ENCODE peak calls at places on chromosomes 2 and 18, in six cellular contexts. One of them, this sample, is unnamed.

GRCh38 chr2:152611458-152612231 is 105.6 kb downstream of the PRPF40A start:
- DNase-seq in HL-60: peak
- DNase-seq in lung: peak
- DNase-seq in choroid plexus epithelial cell: peak
- DNase-seq in OCI-LY7: peak
- DNase-seq in fibroblast of lung: peak
- DNase-seq in this sample: peak

GRCh38 chr2:190948671-190949070 is 65.3 kb downstream of the STAT1 start:
- DNase-seq in HL-60: no peak
- DNase-seq in lung: no peak
- DNase-seq in choroid plexus epithelial cell: peak
- DNase-seq in OCI-LY7: no peak
- DNase-seq in fibroblast of lung: peak
- DNase-seq in this sample: no peak

GRCh38 chr18:42977982-42978595 is 137.4 kb downstream of the RIT2 start:
- DNase-seq in HL-60: no peak
- DNase-seq in lung: no peak
- DNase-seq in choroid plexus epithelial cell: no peak
- DNase-seq in OCI-LY7: no peak
- DNase-seq in fibroblast of lung: no peak
- DNase-seq in this sample: no peak

GRCh38 chr2:44166096-44166495 is 2.6 kb upstream of the PPM1B start:
- DNase-seq in HL-60: no peak
- DNase-seq in lung: no peak
- DNase-seq in choroid plexus epithelial cell: no peak
- DNase-seq in OCI-LY7: no peak
- DNase-seq in fibroblast of lung: no peak
- DNase-seq in this sample: no peak

GRCh38 chr18:44229693-44230108 is 451.0 kb upstream of the SETBP1 start:
- DNase-seq in HL-60: no peak
- DNase-seq in lung: peak
- DNase-seq in choroid plexus epithelial cell: peak
- DNase-seq in OCI-LY7: no peak
- DNase-seq in fibroblast of lung: peak
- DNase-seq in this sample: no peak

GRCh38 chr2:185608799-185609198 is 129.8 kb upstream of the FSIP2 start:
- DNase-seq in HL-60: no peak
- DNase-seq in lung: no peak
- DNase-seq in choroid plexus epithelial cell: peak
- DNase-seq in OCI-LY7: peak
- DNase-seq in fibroblast of lung: peak
- DNase-seq in this sample: no peak

GRCh38 chr2:174835797-174836255 is 71.6 kb upstream of the CHRNA1 start:
- DNase-seq in HL-60: no peak
- DNase-seq in lung: no peak
- DNase-seq in choroid plexus epithelial cell: peak
- DNase-seq in OCI-LY7: no peak
- DNase-seq in fibroblast of lung: peak
- DNase-seq in this sample: no peak

GRCh38 chr18:48658721-48659120 is 119.9 kb downstream of the CTIF start:
- DNase-seq in HL-60: no peak
- DNase-seq in lung: no peak
- DNase-seq in choroid plexus epithelial cell: no peak
- DNase-seq in OCI-LY7: no peak
- DNase-seq in fibroblast of lung: no peak
- DNase-seq in this sample: no peak

GRCh38 chr18:21656402-21656801 is 44.3 kb downstream of the SNRPD1 start:
- DNase-seq in HL-60: no peak
- DNase-seq in lung: no peak
- DNase-seq in choroid plexus epithelial cell: peak
- DNase-seq in OCI-LY7: no peak
- DNase-seq in fibroblast of lung: peak
- DNase-seq in this sample: no peak

GRCh38 chr2:35343135-35343534 is 1012.4 kb upstream of the CRIM1 start:
- DNase-seq in HL-60: no peak
- DNase-seq in lung: no peak
- DNase-seq in choroid plexus epithelial cell: no peak
- DNase-seq in OCI-LY7: peak
- DNase-seq in fibroblast of lung: no peak
- DNase-seq in this sample: no peak

GRCh38 chr18:10169064-10169562 is 255.3 kb downstream of the VAPA start:
- DNase-seq in HL-60: no peak
- DNase-seq in lung: no peak
- DNase-seq in choroid plexus epithelial cell: peak
- DNase-seq in OCI-LY7: no peak
- DNase-seq in fibroblast of lung: peak
- DNase-seq in this sample: no peak

GRCh38 chr2:170917219-170917851 is 11.7 kb upstream of the GORASP2 start:
- DNase-seq in HL-60: no peak
- DNase-seq in lung: no peak
- DNase-seq in choroid plexus epithelial cell: no peak
- DNase-seq in OCI-LY7: no peak
- DNase-seq in fibroblast of lung: no peak
- DNase-seq in this sample: no peak

GRCh38 chr2:11040992-11041391 is 114.3 kb upstream of the SLC66A3 start:
- DNase-seq in HL-60: no peak
- DNase-seq in lung: no peak
- DNase-seq in choroid plexus epithelial cell: no peak
- DNase-seq in OCI-LY7: no peak
- DNase-seq in fibroblast of lung: no peak
- DNase-seq in this sample: no peak

GRCh38 chr18:59502222-59502898 is 143.3 kb upstream of the LMAN1 start:
- DNase-seq in HL-60: no peak
- DNase-seq in lung: peak
- DNase-seq in choroid plexus epithelial cell: peak
- DNase-seq in OCI-LY7: no peak
- DNase-seq in fibroblast of lung: peak
- DNase-seq in this sample: no peak

GRCh38 chr2:96113367-96113677 is 3.0 kb downstream of the ADRA2B start:
- DNase-seq in HL-60: no peak
- DNase-seq in lung: no peak
- DNase-seq in choroid plexus epithelial cell: no peak
- DNase-seq in OCI-LY7: peak
- DNase-seq in fibroblast of lung: no peak
- DNase-seq in this sample: no peak
- TF ChIP-seq CTCF in HL-60: no peak
- TF ChIP-seq CTCF in lung: no peak
- TF ChIP-seq CTCF in choroid plexus epithelial cell: no peak
- TF ChIP-seq CTCF in OCI-LY7: peak
- TF ChIP-seq CTCF in fibroblast of lung: no peak
- TF ChIP-seq CTCF in this sample: peak

GRCh38 chr2:176103634-176104337 is 3.3 kb upstream of the HOXD11 start:
- DNase-seq in HL-60: no peak
- DNase-seq in lung: no peak
- DNase-seq in choroid plexus epithelial cell: no peak
- DNase-seq in OCI-LY7: no peak
- DNase-seq in fibroblast of lung: no peak
- DNase-seq in this sample: no peak

GRCh38 chr2:176105727-176106635 is 1.1 kb upstream of the HOXD11 start:
- DNase-seq in HL-60: no peak
- DNase-seq in lung: no peak
- DNase-seq in choroid plexus epithelial cell: no peak
- DNase-seq in OCI-LY7: no peak
- DNase-seq in fibroblast of lung: no peak
- DNase-seq in this sample: no peak

GRCh38 chr2:176102309-176102866 is 2.8 kb downstream of the HOXD12 start:
- DNase-seq in HL-60: no peak
- DNase-seq in lung: no peak
- DNase-seq in choroid plexus epithelial cell: no peak
- DNase-seq in OCI-LY7: no peak
- DNase-seq in fibroblast of lung: no peak
- DNase-seq in this sample: no peak

GRCh38 chr2:176105078-176105726 is 1.9 kb upstream of the HOXD11 start:
- DNase-seq in HL-60: no peak
- DNase-seq in lung: no peak
- DNase-seq in choroid plexus epithelial cell: no peak
- DNase-seq in OCI-LY7: no peak
- DNase-seq in fibroblast of lung: no peak
- DNase-seq in this sample: no peak

GRCh38 chr2:176104338-176105077 is 2.6 kb upstream of the HOXD11 start:
- DNase-seq in HL-60: no peak
- DNase-seq in lung: no peak
- DNase-seq in choroid plexus epithelial cell: no peak
- DNase-seq in OCI-LY7: no peak
- DNase-seq in fibroblast of lung: no peak
- DNase-seq in this sample: no peak
- H3K4me3 ChIP-seq in HL-60: no peak
- H3K4me3 ChIP-seq in lung: no peak
- H3K4me3 ChIP-seq in choroid plexus epithelial cell: no peak
- H3K4me3 ChIP-seq in OCI-LY7: no peak
- H3K4me3 ChIP-seq in fibroblast of lung: no peak
- H3K4me3 ChIP-seq in this sample: no peak

GRCh38 chr2:72193723-72194122 is 46.1 kb upstream of the CYP26B1 start:
- DNase-seq in HL-60: no peak
- DNase-seq in lung: no peak
- DNase-seq in choroid plexus epithelial cell: no peak
- DNase-seq in OCI-LY7: no peak
- DNase-seq in fibroblast of lung: no peak
- DNase-seq in this sample: no peak

GRCh38 chr2:72204156-72204781 is 56.6 kb upstream of the CYP26B1 start:
- DNase-seq in HL-60: no peak
- DNase-seq in lung: no peak
- DNase-seq in choroid plexus epithelial cell: peak
- DNase-seq in OCI-LY7: no peak
- DNase-seq in fibroblast of lung: peak
- DNase-seq in this sample: no peak

DNA sequence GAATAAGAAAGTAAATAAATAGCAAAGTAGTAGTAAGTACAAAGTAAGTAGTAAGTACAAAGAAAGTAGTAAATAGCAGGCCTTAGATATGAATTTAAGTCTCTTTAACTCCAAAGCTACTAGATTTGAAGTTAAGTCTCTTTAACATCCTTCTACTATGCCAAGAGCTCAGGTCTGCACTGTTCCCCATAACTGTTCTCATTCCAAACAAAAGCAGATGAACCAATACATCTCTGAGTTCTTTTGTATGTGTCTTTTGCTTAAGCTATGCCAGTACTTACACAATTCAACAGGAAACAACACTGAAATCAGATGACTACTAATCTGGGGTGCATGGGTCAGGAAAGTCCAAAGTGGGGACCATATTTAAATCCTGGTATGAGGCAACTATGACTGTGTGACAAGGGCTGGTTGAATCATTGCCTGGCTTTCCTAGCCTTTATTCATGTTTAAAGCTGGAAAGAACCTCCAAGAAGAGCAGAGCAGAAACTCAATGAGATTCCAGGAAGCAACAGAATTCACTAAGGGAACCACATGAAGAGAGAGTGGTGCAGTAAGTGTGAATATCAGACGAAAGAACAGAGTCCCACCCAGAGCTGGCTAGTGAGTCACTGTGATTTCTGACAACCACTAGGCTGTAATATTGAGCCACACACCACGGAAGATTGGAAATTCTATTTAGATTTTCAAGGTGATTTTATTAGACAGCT is 51.0 kb upstream of the CYP26B1 start:
- DNase-seq in HL-60: no peak
- DNase-seq in lung: no peak
- DNase-seq in choroid plexus epithelial cell: peak
- DNase-seq in OCI-LY7: no peak
- DNase-seq in fibroblast of lung: peak
- DNase-seq in this sample: no peak
- TF ChIP-seq CTCF in HL-60: no peak
- TF ChIP-seq CTCF in lung: no peak
- TF ChIP-seq CTCF in choroid plexus epithelial cell: peak
- TF ChIP-seq CTCF in OCI-LY7: no peak
- TF ChIP-seq CTCF in fibroblast of lung: peak
- TF ChIP-seq CTCF in this sample: no peak

GRCh38 chr2:160367887-160368286 is 125.7 kb downstream of the RBMS1 start:
- DNase-seq in HL-60: no peak
- DNase-seq in lung: no peak
- DNase-seq in choroid plexus epithelial cell: peak
- DNase-seq in OCI-LY7: peak
- DNase-seq in fibroblast of lung: peak
- DNase-seq in this sample: no peak
- H3K4me3 ChIP-seq in HL-60: no peak
- H3K4me3 ChIP-seq in lung: no peak
- H3K4me3 ChIP-seq in choroid plexus epithelial cell: no peak
- H3K4me3 ChIP-seq in OCI-LY7: no peak
- H3K4me3 ChIP-seq in fibroblast of lung: no peak
- H3K4me3 ChIP-seq in this sample: no peak

DNA sequence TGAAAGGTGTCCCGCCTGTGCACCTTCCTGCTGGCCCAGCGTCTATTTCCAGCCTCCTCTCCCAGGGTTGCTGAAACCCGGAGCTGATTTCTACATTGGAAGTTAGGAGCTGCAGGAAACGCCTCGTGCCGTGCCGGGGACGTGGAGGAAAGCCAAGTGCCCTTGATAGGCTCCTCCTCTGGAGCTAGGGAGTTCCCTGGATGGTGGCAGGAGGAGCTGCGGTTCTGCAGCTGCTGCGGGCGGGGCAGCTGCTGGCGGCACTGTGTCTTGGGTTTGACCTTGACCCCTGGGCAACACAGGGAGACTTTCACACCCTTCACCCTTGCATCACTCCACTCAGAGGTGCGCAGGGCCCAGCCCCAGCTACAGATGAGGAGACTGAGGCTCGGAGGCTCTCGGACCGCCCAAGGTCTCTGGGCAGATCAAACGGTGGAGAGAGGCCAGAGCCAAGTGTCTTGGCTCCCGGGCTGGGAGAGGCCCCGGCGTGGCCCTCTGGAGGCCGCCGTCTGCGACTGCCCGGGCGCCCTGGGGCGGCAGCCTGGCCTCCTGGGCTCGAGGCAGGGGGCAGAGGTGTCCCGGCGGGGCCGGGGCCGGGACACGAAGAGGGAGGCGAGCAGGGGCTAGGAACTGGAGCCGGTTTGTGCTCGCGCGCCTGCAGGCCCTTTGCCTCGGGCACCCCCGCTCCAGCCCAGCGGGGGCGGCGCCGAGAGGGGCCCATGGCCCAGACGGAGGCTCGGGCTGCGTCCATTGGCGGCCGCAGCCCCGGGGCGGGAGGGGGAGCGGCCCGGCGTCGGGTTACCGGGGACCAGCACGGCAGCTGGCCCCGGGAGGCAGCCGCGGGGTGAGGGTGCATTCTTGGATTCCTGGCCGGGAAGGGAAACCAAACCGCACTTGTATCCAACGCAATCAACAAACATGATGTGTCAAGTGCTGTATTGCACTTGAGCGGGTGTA is 129.7 kb upstream of the SLC1A4 start:
- DNase-seq in HL-60: peak
- DNase-seq in lung: peak
- DNase-seq in choroid plexus epithelial cell: peak
- DNase-seq in OCI-LY7: no peak
- DNase-seq in fibroblast of lung: peak
- DNase-seq in this sample: no peak
- TF ChIP-seq CTCF in HL-60: no peak
- TF ChIP-seq CTCF in lung: no peak
- TF ChIP-seq CTCF in choroid plexus epithelial cell: no peak
- TF ChIP-seq CTCF in OCI-LY7: no peak
- TF ChIP-seq CTCF in fibroblast of lung: no peak
- TF ChIP-seq CTCF in this sample: no peak